ENCODE peak calls at places on chromosome 2, in five cellular contexts. L is HCT116, H is MM.1S, T is kidney, P is foreskin fibroblast. E is an unnamed sample.
A peak's percentile ranks its signal among the peaks of the same experiment; 100 is the strongest.

GRCh38 chr2:213119061-213119809 is 32.2 kb downstream of the IKZF2 start:
- DNase-seq in L (no peak), H (no peak), T (no peak), P (peak; percentile 70), E (peak; percentile 79)

GRCh38 chr2:240989451-240990265 is 8.8 kb upstream of the SNED1 start:
- DNase-seq in L (peak; percentile 48), H (peak; percentile 19), T (peak; percentile 74), P (no peak), E (peak; percentile 45)

GRCh38 chr2:98768765-98769476 is 38.0 kb upstream of the MGAT4A start:
- DNase-seq in L (no peak), H (no peak), T (no peak), P (no peak), E (no peak)

GRCh38 chr2:37459095-37459981 is 114.9 kb downstream of the QPCT start:
- DNase-seq in L (no peak), H (no peak), T (no peak), P (peak; percentile 65), E (no peak)

GRCh38 chr2:201433389-201433995 is 17.8 kb downstream of the TRAK2 start:
- DNase-seq in L (no peak), H (no peak), T (no peak), P (no peak), E (no peak)

GRCh38 chr2:178298785-178299212 is 104.5 kb downstream of the OSBPL6 start:
- DNase-seq in L (peak; percentile 32), H (no peak), T (no peak), P (peak; percentile 45), E (no peak)

GRCh38 chr2:227411320-227411989 is 23.7 kb upstream of the SCYGR1 start:
- DNase-seq in L (no peak), H (peak; percentile 94), T (no peak), P (peak; percentile 17), E (peak; percentile 91)

GRCh38 chr2:165015052-165015642 is 59.8 kb upstream of the SLC38A11 start:
- DNase-seq in L (peak; percentile 44), H (peak; percentile 68), T (peak; percentile 78), P (peak; percentile 38), E (peak; percentile 77)

DNA sequence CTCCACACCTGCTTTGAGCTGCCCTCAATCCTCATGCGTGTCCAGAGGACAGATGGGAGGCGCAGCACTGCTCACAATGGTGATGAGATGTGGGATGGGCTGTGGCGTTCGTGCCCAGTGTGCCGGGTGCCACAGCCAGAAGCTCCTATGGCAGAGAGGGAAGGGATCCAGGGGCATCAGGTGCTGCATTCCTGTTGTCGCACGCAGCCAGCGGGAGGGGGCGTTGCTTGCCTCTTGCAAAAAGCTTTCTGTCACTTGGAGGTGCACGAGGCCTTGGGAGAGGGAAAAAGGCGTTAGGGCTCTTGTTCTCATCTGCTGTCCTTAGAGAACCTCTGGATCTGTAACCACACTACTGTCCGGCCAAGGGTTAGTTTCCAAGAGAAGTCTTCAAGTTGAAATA is 29.2 kb upstream of the ALLC start:
- DNase-seq in L (peak; percentile 26), H (no peak), T (peak; percentile 64), P (no peak), E (no peak)
- TF ChIP-seq CTCF in L (peak; percentile 17), H (no peak), T (no peak), P (no peak), E (no peak)

GRCh38 chr2:150404147-150404546 is 83.3 kb downstream of the RND3 start:
- DNase-seq in L (no peak), H (peak; percentile 74), T (no peak), P (no peak), E (peak; percentile 55)

GRCh38 chr2:150409196-150409595 is 78.3 kb downstream of the RND3 start:
- DNase-seq in L (no peak), H (no peak), T (no peak), P (peak; percentile 13), E (no peak)

GRCh38 chr2:150400849-150401248 is 86.6 kb downstream of the RND3 start:
- DNase-seq in L (no peak), H (no peak), T (no peak), P (no peak), E (peak; percentile 24)

DNA sequence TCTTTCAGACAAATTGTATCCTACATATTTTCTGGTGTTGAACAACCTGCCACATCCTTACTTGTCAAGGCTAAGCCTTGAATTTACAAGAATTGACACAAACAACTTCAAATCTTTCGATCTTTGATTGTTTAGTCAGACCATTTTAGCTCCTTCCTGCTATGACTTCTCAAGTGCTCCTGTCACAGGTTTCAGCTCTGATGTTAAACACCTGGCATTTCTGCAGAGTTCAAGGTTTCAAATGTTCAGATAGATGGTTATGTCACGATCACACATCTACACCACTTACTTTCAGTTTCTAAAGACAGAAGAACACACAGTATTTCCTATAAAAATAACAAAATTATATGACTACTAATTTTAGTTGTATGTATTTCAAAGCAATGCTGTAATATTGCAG is 84.0 kb downstream of the RND3 start:
- DNase-seq in L (no peak), H (peak; percentile 95), T (no peak), P (no peak), E (peak; percentile 86)
- H3K4me3 ChIP-seq in L (no peak overlapping the region), H (peak overlapping the region; percentile 48), T (peak overlapping the region; percentile 24), P (peak overlapping the region; percentile 24), E (no peak overlapping the region)

GRCh38 chr2:119721462-119721861 is 38.3 kb upstream of the PTPN4 start:
- DNase-seq in L (no peak), H (no peak), T (no peak), P (no peak), E (no peak)
- TF ChIP-seq CTCF in L (no peak), H (no peak), T (no peak), P (no peak), E (no peak)

GRCh38 chr2:236523249-236523648 is 46.4 kb upstream of the ACKR3 start:
- DNase-seq in L (no peak), H (no peak), T (no peak), P (no peak), E (no peak)

GRCh38 chr2:236526459-236527197 is 43.0 kb upstream of the ACKR3 start:
- DNase-seq in L (no peak), H (no peak), T (no peak), P (no peak), E (no peak)

GRCh38 chr2:236527198-236527640 is 42.4 kb upstream of the ACKR3 start:
- DNase-seq in L (no peak), H (no peak), T (no peak), P (no peak), E (no peak)

GRCh38 chr2:236521556-236521955 is 48.1 kb upstream of the ACKR3 start:
- DNase-seq in L (no peak), H (no peak), T (no peak), P (no peak), E (no peak)

GRCh38 chr2:236525416-236525997 is 44.1 kb upstream of the ACKR3 start:
- DNase-seq in L (no peak), H (no peak), T (no peak), P (no peak), E (no peak)
- H3K4me3 ChIP-seq in L (no peak overlapping the region), H (no peak overlapping the region), T (no peak overlapping the region), P (no peak overlapping the region), E (no peak overlapping the region)

DNA sequence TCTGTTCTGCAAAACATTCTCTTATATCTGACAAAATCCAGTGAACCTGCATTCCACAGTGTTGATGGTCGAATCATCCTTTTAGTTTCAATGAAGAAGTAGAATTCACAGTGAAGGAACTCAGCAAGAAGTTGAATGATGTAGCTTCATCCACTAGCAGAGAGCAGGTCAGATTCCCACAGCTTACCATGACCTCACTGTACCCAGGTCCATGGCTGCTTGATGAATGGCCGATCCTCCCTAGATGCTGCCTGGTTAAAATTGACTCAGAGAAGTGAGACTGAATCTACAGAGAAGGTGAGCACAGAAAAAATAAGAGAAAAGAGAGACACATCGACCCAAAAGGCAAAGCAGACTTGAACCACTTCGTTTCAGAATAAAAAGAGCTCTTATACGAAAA is 906.0 kb upstream of the CHAC2 start:
- DNase-seq in L (no peak), H (no peak), T (no peak), P (no peak), E (no peak)
- TF ChIP-seq CTCF in L (no peak), H (no peak), T (no peak), P (no peak), E (no peak)

GRCh38 chr2:220226076-220226475 is 598.6 kb downstream of the SLC4A3 start:
- DNase-seq in L (no peak), H (no peak), T (no peak), P (no peak), E (no peak)

GRCh38 chr2:220224711-220225519 is 597.5 kb downstream of the SLC4A3 start:
- DNase-seq in L (no peak), H (no peak), T (no peak), P (peak; percentile 77), E (no peak)

GRCh38 chr2:220226541-220226940 is 599.1 kb downstream of the SLC4A3 start:
- DNase-seq in L (no peak), H (no peak), T (no peak), P (no peak), E (no peak)

GRCh38 chr2:220227272-220227920 is 600.0 kb downstream of the SLC4A3 start:
- DNase-seq in L (no peak), H (no peak), T (no peak), P (peak; percentile 62), E (no peak)

GRCh38 chr2:220228310-220229006 is 601.0 kb downstream of the SLC4A3 start:
- DNase-seq in L (peak; percentile 97), H (no peak), T (no peak), P (peak; percentile 96), E (no peak)
- H3K4me3 ChIP-seq in L (peak overlapping the region; percentile 52), H (no peak overlapping the region), T (no peak overlapping the region), P (no peak overlapping the region), E (no peak overlapping the region)